ENCODE peak calls at places on chromosomes 6 and 20, in four cellular contexts. K is tibial artery, M is HFF-Myc, R is A673. S is an unnamed sample.

GRCh38 chr6:13848553-13849150 is 34.3 kb upstream of the MCUR1 start:
- DNase-seq in K (no peak), M (no peak), R (no peak), S (no peak)

GRCh38 chr20:52004720-52005119 is 186.9 kb downstream of the ZFP64 start:
- DNase-seq in K (no peak), M (no peak), R (no peak), S (peak; percentile 70)

GRCh38 chr20:49386848-49387605 is 95.4 kb downstream of the KCNB1 start:
- DNase-seq in K (no peak), M (no peak), R (no peak), S (no peak)

GRCh38 chr6:74277749-74278148 is 581.7 kb downstream of the CD109 start:
- DNase-seq in K (no peak), M (no peak), R (peak; percentile 56), S (no peak)

GRCh38 chr6:116764961-116765841 is at the start of gene FAM162B:
- DNase-seq in K (no peak), M (no peak), R (peak; percentile 53), S (peak; percentile 25)

GRCh38 chr6:106204961-106205360 is 118.8 kb downstream of the PRDM1 start:
- DNase-seq in K (no peak), M (no peak), R (no peak), S (no peak)

GRCh38 chr6:123598011-123598410 is 38.7 kb downstream of the TRDN start:
- DNase-seq in K (no peak), M (no peak), R (no peak), S (no peak)

GRCh38 chr20:32535316-32535952 is 49.7 kb downstream of the NOL4L start:
- DNase-seq in K (no peak), M (no peak), R (no peak), S (no peak)

GRCh38 chr6:134757911-134758361 is 192.0 kb downstream of the ALDH8A1 start:
- DNase-seq in K (no peak), M (no peak), R (no peak), S (peak; percentile 52)

GRCh38 chr6:73878403-73878802 is 182.4 kb downstream of the CD109 start:
- DNase-seq in K (no peak), M (no peak), R (no peak), S (no peak)

GRCh38 chr6:153130515-153131036 is 506 bp downstream of the RGS17 start:
- DNase-seq in K (no peak), M (no peak), R (no peak), S (no peak)

GRCh38 chr6:154893927-154894326 is 101.2 kb upstream of the TIAM2 start:
- DNase-seq in K (no peak), M (no peak), R (no peak), S (peak; percentile 18)

GRCh38 chr6:147806697-147807096 is 298.2 kb downstream of the SAMD5 start:
- DNase-seq in K (no peak), M (no peak), R (peak; percentile 50), S (peak; percentile 3)

GRCh38 chr20:38114353-38114791 is 50.7 kb downstream of the TGM2 start:
- DNase-seq in K (no peak), M (no peak), R (no peak), S (peak; percentile 65)

GRCh38 chr6:101000334-101000733 is 119.2 kb upstream of the ASCC3 start:
- DNase-seq in K (no peak), M (no peak), R (no peak), S (no peak)

GRCh38 chr6:118263929-118264486 is 284.1 kb upstream of the PLN start:
- DNase-seq in K (no peak), M (no peak), R (peak; percentile 68), S (peak; percentile 57)
- TF ChIP-seq CTCF in K (peak; percentile 32), M (no peak), R (peak; percentile 65), S (peak; percentile 46)

GRCh38 chr6:37172991-37173572 is 3.1 kb downstream of the PIM1 start:
- DNase-seq in K (no peak), M (no peak), R (no peak), S (no peak)

GRCh38 chr6:37174196-37174514 is 4.2 kb downstream of the PIM1 start:
- DNase-seq in K (no peak), M (no peak), R (no peak), S (no peak)

GRCh38 chr6:37173573-37174195 is 3.7 kb downstream of the PIM1 start:
- DNase-seq in K (no peak), M (no peak), R (no peak), S (peak; percentile 31)

GRCh38 chr6:37175332-37176267 is 5.6 kb downstream of the PIM1 start:
- DNase-seq in K (no peak), M (no peak), R (no peak), S (peak; percentile 21)

DNA sequence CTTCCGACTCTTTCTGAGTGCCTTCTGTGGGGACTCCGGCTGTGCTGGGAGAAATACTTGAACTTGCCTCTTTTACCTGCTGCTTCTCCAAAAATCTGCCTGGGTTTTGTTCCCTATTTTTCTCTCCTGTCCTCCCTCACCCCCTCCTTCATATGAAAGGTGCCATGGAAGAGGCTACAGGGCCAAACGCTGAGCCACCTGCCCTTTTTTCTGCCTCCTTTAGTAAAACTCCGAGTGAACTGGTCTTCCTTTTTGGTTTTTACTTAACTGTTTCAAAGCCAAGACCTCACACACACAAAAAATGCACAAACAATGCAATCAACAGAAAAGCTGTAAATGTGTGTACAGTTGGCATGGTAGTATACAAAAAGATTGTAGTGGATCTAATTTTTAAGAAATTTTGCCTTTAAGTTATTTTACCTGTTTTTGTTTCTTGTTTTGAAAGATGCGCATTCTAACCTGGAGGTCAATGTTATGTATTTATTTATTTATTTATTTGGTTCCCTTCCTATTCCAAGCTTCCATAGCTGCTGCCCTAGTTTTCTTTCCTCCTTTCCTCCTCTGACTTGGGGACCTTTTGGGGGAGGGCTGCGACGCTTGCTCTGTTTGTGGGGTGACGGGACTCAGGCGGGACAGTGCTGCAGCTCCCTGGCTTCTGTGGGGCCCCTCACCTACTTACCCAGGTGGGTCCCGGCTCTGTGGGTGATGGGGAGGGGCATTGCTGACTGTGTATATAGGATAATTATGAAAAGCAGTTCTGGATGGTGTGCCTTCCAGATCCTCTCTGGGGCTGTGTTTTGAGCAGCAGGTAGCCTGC is 4.8 kb downstream of the PIM1 start:
- DNase-seq in K (no peak), M (no peak), R (no peak), S (no peak)
- H3K4me3 ChIP-seq in K (no peak overlapping the region), M (no peak overlapping the region), R (no peak overlapping the region), S (no peak overlapping the region)

GRCh38 chr6:125995972-125996580 is 9.7 kb downstream of the TRMT11 start:
- DNase-seq in K (peak; percentile 75), M (no peak), R (peak; percentile 82), S (peak; percentile 67)
- TF ChIP-seq CTCF in K (peak; percentile 73), M (peak; percentile 97), R (peak; percentile 98), S (peak; percentile 99)

GRCh38 chr6:12288844-12289654 is 1.1 kb upstream of the EDN1 start:
- DNase-seq in K (no peak), M (no peak), R (peak; percentile 68), S (peak; percentile 63)
- H3K4me3 ChIP-seq in K (peak overlapping the region; percentile 55), M (peak overlapping the region; percentile 55), R (peak overlapping the region; percentile 39), S (peak overlapping the region; percentile 66)

GRCh38 chr6:137039010-137039409 is 5.8 kb downstream of the IL20RA start:
- DNase-seq in K (no peak), M (no peak), R (no peak), S (no peak)

GRCh38 chr6:137036566-137037300 is 8.0 kb downstream of the IL20RA start:
- DNase-seq in K (no peak), M (no peak), R (no peak), S (no peak)

GRCh38 chr6:137044366-137045220 is at the start of gene IL20RA:
- DNase-seq in K (no peak), M (no peak), R (no peak), S (no peak)

GRCh38 chr6:137043710-137044365 is 927 bp downstream of the IL20RA start:
- DNase-seq in K (no peak), M (no peak), R (peak; percentile 44), S (peak; percentile 39)

GRCh38 chr6:137040393-137040792 is 4.4 kb downstream of the IL20RA start:
- DNase-seq in K (no peak), M (no peak), R (no peak), S (no peak)
- TF ChIP-seq CTCF in K (no peak), M (no peak), R (peak; percentile 23), S (no peak)

DNA sequence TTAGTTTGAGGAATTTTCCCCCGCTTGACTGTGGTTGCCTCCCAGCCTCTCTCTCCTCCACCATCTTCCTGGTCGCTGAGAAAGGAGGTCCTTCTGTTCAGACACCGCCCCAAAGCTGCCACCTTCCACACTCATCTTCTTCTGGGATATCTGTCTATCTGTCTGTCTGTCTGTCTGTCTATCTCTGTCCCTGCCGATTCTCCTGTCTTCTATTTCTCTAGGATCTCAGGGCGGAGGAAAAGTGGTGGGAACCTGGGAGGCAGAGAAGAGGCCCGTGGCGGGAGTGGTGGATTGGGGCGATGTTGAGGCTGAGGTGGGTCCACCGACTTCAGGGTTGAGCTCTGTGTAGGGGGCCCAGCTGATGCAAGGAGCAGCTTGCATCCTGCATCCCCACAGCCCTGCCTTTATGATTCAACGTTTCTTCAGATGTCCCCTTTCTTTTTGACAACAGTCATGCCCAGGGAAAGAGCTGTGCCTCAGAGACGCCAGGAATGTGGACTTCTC is 196.9 kb upstream of the ZNF184 start:
- DNase-seq in K (no peak), M (no peak), R (peak; percentile 23), S (no peak)
- H3K4me3 ChIP-seq in K (no peak overlapping the region), M (peak overlapping the region; percentile 41), R (peak overlapping the region; percentile 52), S (peak overlapping the region; percentile 48)

GRCh38 chr20:13261460-13262301 is 40.6 kb downstream of the ISM1 start:
- DNase-seq in K (no peak), M (no peak), R (peak; percentile 60), S (peak; percentile 59)
- TF ChIP-seq CTCF in K (peak; percentile 34), M (peak; percentile 91), R (peak; percentile 75), S (peak; percentile 91)

GRCh38 chr6:63352587-63353281 is 33.0 kb upstream of the LGSN start:
- DNase-seq in K (no peak), M (no peak), R (peak; percentile 11), S (peak; percentile 69)

GRCh38 chr6:63351995-63352586 is 32.3 kb upstream of the LGSN start:
- DNase-seq in K (no peak), M (peak; percentile 38), R (peak; percentile 5), S (peak; percentile 87)

GRCh38 chr6:63349401-63349800 is 29.6 kb upstream of the LGSN start:
- DNase-seq in K (no peak), M (no peak), R (no peak), S (no peak)

GRCh38 chr6:63355632-63356031 is 35.8 kb upstream of the LGSN start:
- DNase-seq in K (no peak), M (no peak), R (no peak), S (no peak)

DNA sequence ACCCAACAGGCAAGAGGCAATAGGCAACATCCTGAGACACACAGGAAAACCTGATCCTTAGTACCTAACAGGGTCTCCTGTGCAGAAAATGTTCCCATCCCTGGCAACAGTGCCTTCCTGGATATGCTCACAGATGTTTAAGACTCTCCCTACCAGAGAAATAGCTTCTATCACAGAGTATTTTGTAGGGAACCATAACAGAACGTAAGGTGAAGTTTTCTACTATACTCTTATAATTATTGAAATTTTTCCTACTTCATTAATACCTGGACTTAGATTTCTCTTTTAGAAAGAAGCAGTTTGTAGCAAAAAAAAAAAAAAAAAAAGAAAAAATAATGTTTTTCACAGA is 33.5 kb upstream of the LGSN start:
- DNase-seq in K (no peak), M (no peak), R (no peak), S (no peak)
- H3K4me3 ChIP-seq in K (no peak overlapping the region), M (no peak overlapping the region), R (no peak overlapping the region), S (no peak overlapping the region)

GRCh38 chr6:90497411-90497810 is 89.5 kb downstream of the MAP3K7 start:
- DNase-seq in K (no peak), M (no peak), R (no peak), S (no peak)
- TF ChIP-seq CTCF in K (no peak), M (no peak), R (peak; percentile 24), S (no peak)